ENCODE peak calls at places on chromosomes 5 and 9, in seven cellular contexts. P, S, L, F, E, V and R are unnamed samples.

GRCh38 chr9:28082671-28083070 is 509.4 kb upstream of the C9orf72 start:
- DNase-seq in P (no peak), S (no peak), L (no peak), F (no peak), E (no peak), V (no peak), R (no peak)

GRCh38 chr5:177373806-177374205 is 10.4 kb upstream of the SLC34A1 start:
- DNase-seq in P (no peak), S (no peak), L (no peak), F (no peak), E (no peak), V (no peak), R (no peak)

GRCh38 chr9:20623021-20623747 is 885 bp upstream of the MLLT3 start:
- DNase-seq in P (no peak), S (peak; percentile 10), L (peak; percentile 15), F (peak; percentile 13), E (no peak), V (no peak), R (no peak)

GRCh38 chr5:67182406-67182805 is 14.2 kb downstream of the CD180 start:
- DNase-seq in P (peak; percentile 89), S (no peak), L (no peak), F (peak; percentile 91), E (no peak), V (peak; percentile 7), R (no peak)

GRCh38 chr9:98807070-98807810 is at the start of gene GALNT12:
- DNase-seq in P (no peak), S (peak; percentile 17), L (peak; percentile 29), F (no peak), E (peak; percentile 79), V (no peak), R (no peak)

GRCh38 chr9:33250458-33250995 is 10.6 kb downstream of the SPINK4 start:
- DNase-seq in P (no peak), S (no peak), L (no peak), F (peak; percentile 39), E (no peak), V (peak; percentile 19), R (no peak)

GRCh38 chr5:80654054-80654390 is 430 bp upstream of the MSH3 start:
- DNase-seq in P (no peak), S (no peak), L (peak; percentile 5), F (peak; percentile 41), E (peak; percentile 15), V (no peak), R (no peak)

GRCh38 chr5:33807771-33808170 is 84.0 kb downstream of the ADAMTS12 start:
- DNase-seq in P (no peak), S (no peak), L (no peak), F (no peak), E (no peak), V (no peak), R (no peak)